ENCODE peak calls at places on chromosomes 5 and 9, in ten cellular contexts. One of them, this sample, is unnamed.

GRCh38 chr9:71783120-71783523 is 14.8 kb upstream of the CEMIP2 start:
- DNase-seq in AG09309: no peak
- DNase-seq in stimulated activated CD8-positive, alpha-beta memory T cell treated with anti-CD3 and anti-CD28 coated beads, Interleukin-15, amount 100 ng/mL, for 24 hours: peak
- DNase-seq in NCI-H1417: peak
- DNase-seq in EL: peak
- DNase-seq in activated CD4-positive, CD25-positive, alpha-beta regulatory T cell: peak
- DNase-seq in frontal cortex: no peak
- DNase-seq in WTC11: no peak
- DNase-seq in stromal cell of bone marrow: no peak
- DNase-seq in stimulated activated CD4-positive, alpha-beta T cell treated with anti-CD3 and anti-CD28 coated beads, Interleukin-2, amount 100 ng/mL, for 24 hours: peak
- DNase-seq in this sample: no peak

GRCh38 chr5:179184521-179185050 is 124.4 kb downstream of the ZNF354C start:
- DNase-seq in AG09309: no peak
- DNase-seq in stimulated activated CD8-positive, alpha-beta memory T cell treated with anti-CD3 and anti-CD28 coated beads, Interleukin-15, amount 100 ng/mL, for 24 hours: no peak
- DNase-seq in NCI-H1417: no peak
- DNase-seq in EL: no peak
- DNase-seq in activated CD4-positive, CD25-positive, alpha-beta regulatory T cell: no peak
- DNase-seq in frontal cortex: no peak
- DNase-seq in WTC11: no peak
- DNase-seq in stromal cell of bone marrow: no peak
- DNase-seq in stimulated activated CD4-positive, alpha-beta T cell treated with anti-CD3 and anti-CD28 coated beads, Interleukin-2, amount 100 ng/mL, for 24 hours: no peak
- DNase-seq in this sample: no peak

GRCh38 chr9:14687042-14687719 is 6.1 kb downstream of the ZDHHC21 start:
- DNase-seq in AG09309: peak
- DNase-seq in stimulated activated CD8-positive, alpha-beta memory T cell treated with anti-CD3 and anti-CD28 coated beads, Interleukin-15, amount 100 ng/mL, for 24 hours: no peak
- DNase-seq in NCI-H1417: no peak
- DNase-seq in EL: peak
- DNase-seq in activated CD4-positive, CD25-positive, alpha-beta regulatory T cell: no peak
- DNase-seq in frontal cortex: no peak
- DNase-seq in WTC11: no peak
- DNase-seq in stromal cell of bone marrow: peak
- DNase-seq in stimulated activated CD4-positive, alpha-beta T cell treated with anti-CD3 and anti-CD28 coated beads, Interleukin-2, amount 100 ng/mL, for 24 hours: no peak
- DNase-seq in this sample: no peak

GRCh38 chr5:16179936-16180788 is 571 bp upstream of the MARCHF11 start:
- DNase-seq in AG09309: no peak
- DNase-seq in stimulated activated CD8-positive, alpha-beta memory T cell treated with anti-CD3 and anti-CD28 coated beads, Interleukin-15, amount 100 ng/mL, for 24 hours: no peak
- DNase-seq in NCI-H1417: peak
- DNase-seq in EL: no peak
- DNase-seq in activated CD4-positive, CD25-positive, alpha-beta regulatory T cell: no peak
- DNase-seq in frontal cortex: no peak
- DNase-seq in WTC11: peak
- DNase-seq in stromal cell of bone marrow: no peak
- DNase-seq in stimulated activated CD4-positive, alpha-beta T cell treated with anti-CD3 and anti-CD28 coated beads, Interleukin-2, amount 100 ng/mL, for 24 hours: no peak
- DNase-seq in this sample: peak

GRCh38 chr9:88660611-88661010 is 125.6 kb downstream of the NXNL2 start:
- DNase-seq in AG09309: no peak
- DNase-seq in stimulated activated CD8-positive, alpha-beta memory T cell treated with anti-CD3 and anti-CD28 coated beads, Interleukin-15, amount 100 ng/mL, for 24 hours: no peak
- DNase-seq in NCI-H1417: no peak
- DNase-seq in EL: peak
- DNase-seq in activated CD4-positive, CD25-positive, alpha-beta regulatory T cell: no peak
- DNase-seq in frontal cortex: no peak
- DNase-seq in WTC11: peak
- DNase-seq in stromal cell of bone marrow: no peak
- DNase-seq in stimulated activated CD4-positive, alpha-beta T cell treated with anti-CD3 and anti-CD28 coated beads, Interleukin-2, amount 100 ng/mL, for 24 hours: no peak
- DNase-seq in this sample: no peak

GRCh38 chr9:90142580-90142979 is 500.0 kb downstream of the DIRAS2 start:
- DNase-seq in AG09309: no peak
- DNase-seq in stimulated activated CD8-positive, alpha-beta memory T cell treated with anti-CD3 and anti-CD28 coated beads, Interleukin-15, amount 100 ng/mL, for 24 hours: peak
- DNase-seq in NCI-H1417: peak
- DNase-seq in EL: peak
- DNase-seq in activated CD4-positive, CD25-positive, alpha-beta regulatory T cell: peak
- DNase-seq in frontal cortex: no peak
- DNase-seq in WTC11: peak
- DNase-seq in stromal cell of bone marrow: peak
- DNase-seq in stimulated activated CD4-positive, alpha-beta T cell treated with anti-CD3 and anti-CD28 coated beads, Interleukin-2, amount 100 ng/mL, for 24 hours: peak
- DNase-seq in this sample: peak

GRCh38 chr9:136661641-136662325 is 933 bp upstream of the EGFL7 start:
- DNase-seq in AG09309: no peak
- DNase-seq in stimulated activated CD8-positive, alpha-beta memory T cell treated with anti-CD3 and anti-CD28 coated beads, Interleukin-15, amount 100 ng/mL, for 24 hours: no peak
- DNase-seq in NCI-H1417: no peak
- DNase-seq in EL: no peak
- DNase-seq in activated CD4-positive, CD25-positive, alpha-beta regulatory T cell: no peak
- DNase-seq in frontal cortex: no peak
- DNase-seq in WTC11: no peak
- DNase-seq in stromal cell of bone marrow: no peak
- DNase-seq in stimulated activated CD4-positive, alpha-beta T cell treated with anti-CD3 and anti-CD28 coated beads, Interleukin-2, amount 100 ng/mL, for 24 hours: no peak
- DNase-seq in this sample: no peak

GRCh38 chr5:58447231-58447630 is 12.7 kb downstream of the PLK2 start:
- DNase-seq in AG09309: no peak
- DNase-seq in stimulated activated CD8-positive, alpha-beta memory T cell treated with anti-CD3 and anti-CD28 coated beads, Interleukin-15, amount 100 ng/mL, for 24 hours: no peak
- DNase-seq in NCI-H1417: no peak
- DNase-seq in EL: peak
- DNase-seq in activated CD4-positive, CD25-positive, alpha-beta regulatory T cell: no peak
- DNase-seq in frontal cortex: no peak
- DNase-seq in WTC11: no peak
- DNase-seq in stromal cell of bone marrow: peak
- DNase-seq in stimulated activated CD4-positive, alpha-beta T cell treated with anti-CD3 and anti-CD28 coated beads, Interleukin-2, amount 100 ng/mL, for 24 hours: no peak
- DNase-seq in this sample: no peak

GRCh38 chr5:57302164-57302563 is 128.3 kb downstream of the GPBP1 start:
- DNase-seq in AG09309: no peak
- DNase-seq in stimulated activated CD8-positive, alpha-beta memory T cell treated with anti-CD3 and anti-CD28 coated beads, Interleukin-15, amount 100 ng/mL, for 24 hours: no peak
- DNase-seq in NCI-H1417: no peak
- DNase-seq in EL: peak
- DNase-seq in activated CD4-positive, CD25-positive, alpha-beta regulatory T cell: no peak
- DNase-seq in frontal cortex: no peak
- DNase-seq in WTC11: no peak
- DNase-seq in stromal cell of bone marrow: no peak
- DNase-seq in stimulated activated CD4-positive, alpha-beta T cell treated with anti-CD3 and anti-CD28 coated beads, Interleukin-2, amount 100 ng/mL, for 24 hours: peak
- DNase-seq in this sample: no peak

GRCh38 chr5:148482196-148482595 is 98.4 kb downstream of the FBXO38 start:
- DNase-seq in AG09309: no peak
- DNase-seq in stimulated activated CD8-positive, alpha-beta memory T cell treated with anti-CD3 and anti-CD28 coated beads, Interleukin-15, amount 100 ng/mL, for 24 hours: no peak
- DNase-seq in NCI-H1417: no peak
- DNase-seq in EL: no peak
- DNase-seq in activated CD4-positive, CD25-positive, alpha-beta regulatory T cell: no peak
- DNase-seq in frontal cortex: no peak
- DNase-seq in WTC11: no peak
- DNase-seq in stromal cell of bone marrow: no peak
- DNase-seq in stimulated activated CD4-positive, alpha-beta T cell treated with anti-CD3 and anti-CD28 coated beads, Interleukin-2, amount 100 ng/mL, for 24 hours: no peak
- DNase-seq in this sample: no peak

GRCh38 chr5:143499480-143500114 is 96.1 kb upstream of the NR3C1 start:
- DNase-seq in AG09309: no peak
- DNase-seq in stimulated activated CD8-positive, alpha-beta memory T cell treated with anti-CD3 and anti-CD28 coated beads, Interleukin-15, amount 100 ng/mL, for 24 hours: no peak
- DNase-seq in NCI-H1417: no peak
- DNase-seq in EL: no peak
- DNase-seq in activated CD4-positive, CD25-positive, alpha-beta regulatory T cell: no peak
- DNase-seq in frontal cortex: no peak
- DNase-seq in WTC11: no peak
- DNase-seq in stromal cell of bone marrow: no peak
- DNase-seq in stimulated activated CD4-positive, alpha-beta T cell treated with anti-CD3 and anti-CD28 coated beads, Interleukin-2, amount 100 ng/mL, for 24 hours: no peak
- DNase-seq in this sample: no peak

GRCh38 chr5:179310439-179311090 is 34.7 kb downstream of the ADAMTS2 start:
- DNase-seq in AG09309: no peak
- DNase-seq in stimulated activated CD8-positive, alpha-beta memory T cell treated with anti-CD3 and anti-CD28 coated beads, Interleukin-15, amount 100 ng/mL, for 24 hours: no peak
- DNase-seq in NCI-H1417: no peak
- DNase-seq in EL: no peak
- DNase-seq in activated CD4-positive, CD25-positive, alpha-beta regulatory T cell: no peak
- DNase-seq in frontal cortex: no peak
- DNase-seq in WTC11: peak
- DNase-seq in stromal cell of bone marrow: no peak
- DNase-seq in stimulated activated CD4-positive, alpha-beta T cell treated with anti-CD3 and anti-CD28 coated beads, Interleukin-2, amount 100 ng/mL, for 24 hours: no peak
- DNase-seq in this sample: no peak

GRCh38 chr9:105309531-105309931 is 65.1 kb downstream of the SLC44A1 start:
- DNase-seq in AG09309: no peak
- DNase-seq in stimulated activated CD8-positive, alpha-beta memory T cell treated with anti-CD3 and anti-CD28 coated beads, Interleukin-15, amount 100 ng/mL, for 24 hours: no peak
- DNase-seq in NCI-H1417: peak
- DNase-seq in EL: no peak
- DNase-seq in activated CD4-positive, CD25-positive, alpha-beta regulatory T cell: no peak
- DNase-seq in frontal cortex: peak
- DNase-seq in WTC11: no peak
- DNase-seq in stromal cell of bone marrow: no peak
- DNase-seq in stimulated activated CD4-positive, alpha-beta T cell treated with anti-CD3 and anti-CD28 coated beads, Interleukin-2, amount 100 ng/mL, for 24 hours: no peak
- DNase-seq in this sample: peak

GRCh38 chr9:120402741-120403542 is 177.0 kb downstream of the CDK5RAP2 start:
- DNase-seq in AG09309: peak
- DNase-seq in stimulated activated CD8-positive, alpha-beta memory T cell treated with anti-CD3 and anti-CD28 coated beads, Interleukin-15, amount 100 ng/mL, for 24 hours: no peak
- DNase-seq in NCI-H1417: no peak
- DNase-seq in EL: peak
- DNase-seq in activated CD4-positive, CD25-positive, alpha-beta regulatory T cell: no peak
- DNase-seq in frontal cortex: no peak
- DNase-seq in WTC11: no peak
- DNase-seq in stromal cell of bone marrow: peak
- DNase-seq in stimulated activated CD4-positive, alpha-beta T cell treated with anti-CD3 and anti-CD28 coated beads, Interleukin-2, amount 100 ng/mL, for 24 hours: no peak
- DNase-seq in this sample: no peak

GRCh38 chr5:74316064-74316586 is 324.4 kb downstream of the ENC1 start:
- DNase-seq in AG09309: peak
- DNase-seq in stimulated activated CD8-positive, alpha-beta memory T cell treated with anti-CD3 and anti-CD28 coated beads, Interleukin-15, amount 100 ng/mL, for 24 hours: no peak
- DNase-seq in NCI-H1417: no peak
- DNase-seq in EL: peak
- DNase-seq in activated CD4-positive, CD25-positive, alpha-beta regulatory T cell: no peak
- DNase-seq in frontal cortex: no peak
- DNase-seq in WTC11: no peak
- DNase-seq in stromal cell of bone marrow: peak
- DNase-seq in stimulated activated CD4-positive, alpha-beta T cell treated with anti-CD3 and anti-CD28 coated beads, Interleukin-2, amount 100 ng/mL, for 24 hours: no peak
- DNase-seq in this sample: peak